ENCODE peak calls at places on chromosomes 1 and 21, in six cellular contexts. One of them, this sample, is unnamed.

GRCh38 chr1:156821801-156822200 is 5.2 kb upstream of the SH2D2A start:
- DNase-seq in NT2/D1: no peak
- DNase-seq in Caki2: no peak
- DNase-seq in NCI-H526: no peak
- DNase-seq in heart left ventricle: no peak
- DNase-seq in lung microvascular endothelial cell: no peak
- DNase-seq in this sample: no peak

GRCh38 chr1:63971557-63971956 is 197.7 kb downstream of the ROR1 start:
- DNase-seq in Caki2: no peak
- DNase-seq in NCI-H526: no peak
- DNase-seq in lung microvascular endothelial cell: no peak
- DNase-seq in NT2/D1: no peak
- DNase-seq in heart left ventricle: no peak
- DNase-seq in this sample: no peak

GRCh38 chr1:62516600-62516999 is 79.8 kb downstream of the USP1 start:
- DNase-seq in Caki2: no peak
- DNase-seq in NCI-H526: no peak
- DNase-seq in lung microvascular endothelial cell: no peak
- DNase-seq in heart left ventricle: no peak
- DNase-seq in NT2/D1: no peak
- DNase-seq in this sample: no peak

GRCh38 chr1:86912501-86912900 is 1.4 kb downstream of the SELENOF start:
- DNase-seq in heart left ventricle: no peak
- DNase-seq in Caki2: peak
- DNase-seq in NCI-H526: no peak
- DNase-seq in NT2/D1: no peak
- DNase-seq in lung microvascular endothelial cell: peak
- DNase-seq in this sample: peak

GRCh38 chr1:23590058-23590783 is 30.9 kb upstream of the ID3 start:
- DNase-seq in Caki2: peak
- DNase-seq in lung microvascular endothelial cell: no peak
- DNase-seq in NCI-H526: no peak
- DNase-seq in heart left ventricle: no peak
- DNase-seq in NT2/D1: no peak
- DNase-seq in this sample: peak

GRCh38 chr1:245961137-245961540 is 545.9 kb downstream of the SMYD3 start:
- DNase-seq in heart left ventricle: no peak
- DNase-seq in NT2/D1: no peak
- DNase-seq in NCI-H526: no peak
- DNase-seq in lung microvascular endothelial cell: no peak
- DNase-seq in Caki2: no peak
- DNase-seq in this sample: no peak

GRCh38 chr1:54340876-54341275 is 65.3 kb downstream of the SSBP3 start:
- DNase-seq in lung microvascular endothelial cell: no peak
- DNase-seq in NCI-H526: no peak
- DNase-seq in heart left ventricle: no peak
- DNase-seq in NT2/D1: no peak
- DNase-seq in Caki2: no peak
- DNase-seq in this sample: no peak

GRCh38 chr21:46094401-46095105 is 3.4 kb upstream of the COL6A2 start:
- DNase-seq in NT2/D1: no peak
- DNase-seq in heart left ventricle: no peak
- DNase-seq in lung microvascular endothelial cell: no peak
- DNase-seq in Caki2: no peak
- DNase-seq in NCI-H526: no peak
- DNase-seq in this sample: no peak

GRCh38 chr1:184210048-184210447 is 158.5 kb downstream of the TSEN15 start:
- DNase-seq in lung microvascular endothelial cell: no peak
- DNase-seq in Caki2: peak
- DNase-seq in NCI-H526: peak
- DNase-seq in NT2/D1: no peak
- DNase-seq in heart left ventricle: no peak
- DNase-seq in this sample: peak

GRCh38 chr21:16047857-16048256 is 318.1 kb downstream of the USP25 start:
- DNase-seq in NT2/D1: no peak
- DNase-seq in lung microvascular endothelial cell: no peak
- DNase-seq in NCI-H526: no peak
- DNase-seq in Caki2: no peak
- DNase-seq in heart left ventricle: no peak
- DNase-seq in this sample: no peak

GRCh38 chr1:194024659-194025058 is 838.2 kb upstream of the B3GALT2 start:
- DNase-seq in NT2/D1: no peak
- DNase-seq in heart left ventricle: no peak
- DNase-seq in NCI-H526: peak
- DNase-seq in Caki2: peak
- DNase-seq in lung microvascular endothelial cell: peak
- DNase-seq in this sample: no peak

GRCh38 chr1:15668089-15668754 is 15.9 kb upstream of the PLEKHM2 start:
- DNase-seq in lung microvascular endothelial cell: peak
- DNase-seq in NCI-H526: no peak
- DNase-seq in heart left ventricle: no peak
- DNase-seq in NT2/D1: no peak
- DNase-seq in Caki2: no peak
- DNase-seq in this sample: no peak

GRCh38 chr1:15151871-15152270 is 1.7 kb upstream of the TMEM51 start:
- DNase-seq in NT2/D1: no peak
- DNase-seq in heart left ventricle: no peak
- DNase-seq in lung microvascular endothelial cell: no peak
- DNase-seq in NCI-H526: no peak
- DNase-seq in Caki2: no peak
- DNase-seq in this sample: no peak

GRCh38 chr1:35499652-35500176 is 57.5 kb downstream of the KIAA0319L start:
- DNase-seq in Caki2: no peak
- DNase-seq in lung microvascular endothelial cell: no peak
- DNase-seq in NT2/D1: no peak
- DNase-seq in heart left ventricle: no peak
- DNase-seq in NCI-H526: no peak
- DNase-seq in this sample: no peak

GRCh38 chr1:191888996-191889622 is 269.2 kb upstream of the RGS18 start:
- DNase-seq in heart left ventricle: no peak
- DNase-seq in lung microvascular endothelial cell: no peak
- DNase-seq in NCI-H526: no peak
- DNase-seq in NT2/D1: no peak
- DNase-seq in Caki2: no peak
- DNase-seq in this sample: no peak

GRCh38 chr1:46171351-46171750 is 3.5 kb upstream of the TSPAN1 start:
- DNase-seq in NT2/D1: no peak
- DNase-seq in heart left ventricle: peak
- DNase-seq in Caki2: no peak
- DNase-seq in NCI-H526: no peak
- DNase-seq in lung microvascular endothelial cell: peak
- DNase-seq in this sample: peak

GRCh38 chr1:3657578-3658230 is 5.4 kb downstream of the TP73 start:
- DNase-seq in Caki2: no peak
- DNase-seq in NT2/D1: no peak
- DNase-seq in heart left ventricle: no peak
- DNase-seq in NCI-H526: no peak
- DNase-seq in lung microvascular endothelial cell: no peak
- DNase-seq in this sample: no peak

GRCh38 chr21:31397939-31398338 is 53.9 kb upstream of the TIAM1 start:
- DNase-seq in NT2/D1: peak
- DNase-seq in heart left ventricle: no peak
- DNase-seq in NCI-H526: no peak
- DNase-seq in lung microvascular endothelial cell: no peak
- DNase-seq in Caki2: no peak
- DNase-seq in this sample: no peak

GRCh38 chr1:172533511-172534116 is 664 bp downstream of the SUCO start:
- DNase-seq in heart left ventricle: peak
- DNase-seq in Caki2: peak
- DNase-seq in NT2/D1: peak
- DNase-seq in NCI-H526: peak
- DNase-seq in lung microvascular endothelial cell: peak
- DNase-seq in this sample: peak

GRCh38 chr1:180343931-180344406 is 113.9 kb downstream of the LHX4 start:
- DNase-seq in lung microvascular endothelial cell: peak
- DNase-seq in heart left ventricle: peak
- DNase-seq in Caki2: no peak
- DNase-seq in NT2/D1: no peak
- DNase-seq in NCI-H526: peak
- DNase-seq in this sample: peak

GRCh38 chr1:89724369-89725015 is 91.6 kb downstream of the LRRC8C start:
- DNase-seq in NCI-H526: no peak
- DNase-seq in heart left ventricle: peak
- DNase-seq in Caki2: no peak
- DNase-seq in NT2/D1: no peak
- DNase-seq in lung microvascular endothelial cell: peak
- DNase-seq in this sample: no peak

GRCh38 chr1:86972262-86972661 is 57.8 kb downstream of the HS2ST1 start:
- DNase-seq in Caki2: no peak
- DNase-seq in NT2/D1: no peak
- DNase-seq in lung microvascular endothelial cell: no peak
- DNase-seq in NCI-H526: peak
- DNase-seq in heart left ventricle: no peak
- DNase-seq in this sample: no peak

GRCh38 chr1:156801409-156802121 is 15.1 kb downstream of the SH2D2A start:
- DNase-seq in NT2/D1: no peak
- DNase-seq in NCI-H526: no peak
- DNase-seq in Caki2: no peak
- DNase-seq in lung microvascular endothelial cell: peak
- DNase-seq in heart left ventricle: no peak
- DNase-seq in this sample: no peak

GRCh38 chr1:22490309-22490708 is 38.7 kb downstream of the ZBTB40 start:
- DNase-seq in Caki2: no peak
- DNase-seq in heart left ventricle: no peak
- DNase-seq in lung microvascular endothelial cell: no peak
- DNase-seq in NCI-H526: no peak
- DNase-seq in NT2/D1: peak
- DNase-seq in this sample: no peak

GRCh38 chr1:54506594-54506993 is 41.4 kb upstream of the ACOT11 start:
- DNase-seq in lung microvascular endothelial cell: no peak
- DNase-seq in heart left ventricle: no peak
- DNase-seq in NCI-H526: no peak
- DNase-seq in Caki2: no peak
- DNase-seq in NT2/D1: no peak
- DNase-seq in this sample: no peak

GRCh38 chr1:44783697-44784093 is 4.3 kb downstream of the BEST4 start:
- DNase-seq in lung microvascular endothelial cell: no peak
- DNase-seq in Caki2: no peak
- DNase-seq in NT2/D1: no peak
- DNase-seq in heart left ventricle: no peak
- DNase-seq in NCI-H526: no peak
- DNase-seq in this sample: peak

GRCh38 chr1:91803847-91804545 is 82.0 kb downstream of the TGFBR3 start:
- DNase-seq in heart left ventricle: no peak
- DNase-seq in NT2/D1: no peak
- DNase-seq in lung microvascular endothelial cell: no peak
- DNase-seq in NCI-H526: no peak
- DNase-seq in Caki2: no peak
- DNase-seq in this sample: no peak

GRCh38 chr1:14826172-14826636 is 227.7 kb downstream of the KAZN start:
- DNase-seq in heart left ventricle: no peak
- DNase-seq in NCI-H526: no peak
- DNase-seq in lung microvascular endothelial cell: no peak
- DNase-seq in Caki2: peak
- DNase-seq in NT2/D1: no peak
- DNase-seq in this sample: no peak

GRCh38 chr1:23100074-23100748 is 68.4 kb downstream of the LUZP1 start:
- DNase-seq in NCI-H526: no peak
- DNase-seq in NT2/D1: no peak
- DNase-seq in lung microvascular endothelial cell: peak
- DNase-seq in heart left ventricle: no peak
- DNase-seq in Caki2: peak
- DNase-seq in this sample: no peak